ENCODE peak calls at places on chromosomes 5 and 9, in nine cellular contexts. I is cardiac muscle cell, E is breast epithelium, Z is cardiac fibroblast, H is foreskin fibroblast, R is D721Med, K is transverse colon, W is hepatocyte, T is fibroblast of lung. O is an unnamed sample.

GRCh38 chr5:111347021-111347420 is 122.8 kb downstream of the CAMK4 start:
- DNase-seq in E (no peak), Z (no peak), W (no peak), K (no peak), R (no peak), T (no peak), I (no peak), H (no peak), O (no peak)

GRCh38 chr5:86689103-86689729 is 71.5 kb downstream of the COX7C start:
- DNase-seq in H (no peak), E (no peak), K (no peak), R (no peak), W (no peak), T (no peak), Z (no peak), I (no peak), O (no peak)

GRCh38 chr9:107738789-107739188 is 249.2 kb upstream of the KLF4 start:
- DNase-seq in E (no peak), R (no peak), T (peak; percentile 45), Z (no peak), K (no peak), H (peak; percentile 77), W (no peak), I (peak; percentile 4), O (no peak)

GRCh38 chr5:21688655-21689054 is 1164.5 kb downstream of the CDH12 start:
- DNase-seq in I (peak; percentile 5), T (peak; percentile 42), W (no peak), K (no peak), E (no peak), R (no peak), H (peak; percentile 8), Z (no peak), O (no peak)

GRCh38 chr9:94085062-94085639 is 887 bp downstream of the PTPDC1 start:
- DNase-seq in E (no peak), I (peak; percentile 34), Z (peak; percentile 26), R (no peak), K (no peak), H (peak; percentile 64), T (peak; percentile 82), W (no peak), O (no peak)

GRCh38 chr9:27090231-27090630 is 18.8 kb upstream of the TEK start:
- DNase-seq in K (no peak), Z (no peak), R (no peak), T (no peak), H (no peak), I (no peak), E (no peak), W (no peak), O (no peak)

GRCh38 chr9:11194249-11194648 is 581.4 kb upstream of the PTPRD start:
- DNase-seq in R (no peak), H (no peak), W (no peak), E (no peak), T (no peak), I (no peak), K (no peak), Z (no peak), O (no peak)

GRCh38 chr9:81393985-81394811 is 295.1 kb downstream of the TLE1 start:
- DNase-seq in I (no peak), W (peak; percentile 66), R (no peak), T (no peak), K (no peak), H (peak; percentile 25), E (no peak), Z (no peak), O (no peak)

GRCh38 chr9:88828018-88828417 is 163.2 kb upstream of the S1PR3 start:
- DNase-seq in Z (peak; percentile 37), E (no peak), K (no peak), W (no peak), I (peak; percentile 49), T (no peak), H (peak; percentile 59), R (no peak), O (no peak)

GRCh38 chr5:113000466-113000865 is 23.9 kb downstream of the DCP2 start:
- DNase-seq in T (peak; percentile 65), W (no peak), Z (no peak), K (no peak), E (no peak), R (no peak), H (peak; percentile 56), I (no peak), O (no peak)

GRCh38 chr5:78221964-78222451 is 72.5 kb downstream of the AP3B1 start:
- DNase-seq in H (peak; percentile 15), K (peak; percentile 15), W (no peak), T (no peak), E (no peak), R (no peak), Z (peak; percentile 29), I (peak; percentile 47), O (no peak)

GRCh38 chr9:105053209-105053652 is 125.3 kb upstream of the ABCA1 start:
- DNase-seq in T (peak; percentile 93), Z (peak; percentile 72), K (no peak), E (no peak), R (no peak), W (peak; percentile 56), H (peak; percentile 91), I (peak; percentile 87), O (no peak)

GRCh38 chr5:68383888-68384310 is 168.3 kb downstream of the PIK3R1 start:
- DNase-seq in Z (no peak), W (no peak), H (no peak), I (no peak), R (no peak), T (no peak), K (peak; percentile 52), E (no peak), O (no peak)

GRCh38 chr5:103397996-103398581 is 139.5 kb downstream of the MACIR start:
- DNase-seq in E (no peak), W (no peak), I (no peak), T (peak; percentile 43), R (no peak), H (peak; percentile 34), K (no peak), Z (peak; percentile 2), O (no peak)

GRCh38 chr9:33623658-33624586 is 99.9 kb downstream of the ANKRD18B start:
- DNase-seq in W (peak; percentile 83), T (peak; percentile 48), I (peak; percentile 76), E (no peak), R (peak; percentile 74), K (peak; percentile 62), H (peak; percentile 83), Z (peak; percentile 75), O (no peak)

GRCh38 chr5:38590846-38591245 is 34.4 kb upstream of the LIFR start:
- DNase-seq in I (no peak), R (no peak), K (no peak), Z (no peak), T (no peak), E (no peak), H (peak; percentile 12), W (no peak), O (no peak)

GRCh38 chr5:180067986-180068385 is 3.6 kb downstream of the RNF130 start:
- DNase-seq in R (no peak), I (no peak), W (no peak), K (no peak), H (no peak), T (no peak), E (no peak), Z (no peak), O (peak; percentile 76)

GRCh38 chr5:159837860-159838259 is 78.4 kb upstream of the ADRA1B start:
- DNase-seq in E (no peak), I (no peak), K (no peak), Z (no peak), W (no peak), H (no peak), T (no peak), R (no peak), O (no peak)

GRCh38 chr5:39691993-39692392 is 267.2 kb upstream of the DAB2 start:
- DNase-seq in I (no peak), R (no peak), Z (no peak), K (no peak), H (no peak), W (no peak), T (no peak), E (no peak), O (no peak)
- TF ChIP-seq CTCF in I (peak; percentile 6), R (no peak), Z (peak; percentile 34), K (peak; percentile 24), H (no peak), W (peak; percentile 18), T (no peak), E (peak; percentile 9), O (no peak)

GRCh38 chr9:99184427-99185327 is 37.1 kb downstream of the ALG2 start:
- DNase-seq in Z (peak; percentile 93), K (peak; percentile 87), R (peak; percentile 77), E (peak; percentile 86), H (peak; percentile 92), T (peak; percentile 90), W (peak; percentile 92), I (peak; percentile 94), O (peak; percentile 89)
- TF ChIP-seq CTCF in Z (peak; percentile 95), K (peak; percentile 95), R (peak; percentile 93), E (peak; percentile 91), H (peak; percentile 92), T (peak; percentile 96), W (peak; percentile 96), I (peak; percentile 98), O (peak; percentile 95)

DNA sequence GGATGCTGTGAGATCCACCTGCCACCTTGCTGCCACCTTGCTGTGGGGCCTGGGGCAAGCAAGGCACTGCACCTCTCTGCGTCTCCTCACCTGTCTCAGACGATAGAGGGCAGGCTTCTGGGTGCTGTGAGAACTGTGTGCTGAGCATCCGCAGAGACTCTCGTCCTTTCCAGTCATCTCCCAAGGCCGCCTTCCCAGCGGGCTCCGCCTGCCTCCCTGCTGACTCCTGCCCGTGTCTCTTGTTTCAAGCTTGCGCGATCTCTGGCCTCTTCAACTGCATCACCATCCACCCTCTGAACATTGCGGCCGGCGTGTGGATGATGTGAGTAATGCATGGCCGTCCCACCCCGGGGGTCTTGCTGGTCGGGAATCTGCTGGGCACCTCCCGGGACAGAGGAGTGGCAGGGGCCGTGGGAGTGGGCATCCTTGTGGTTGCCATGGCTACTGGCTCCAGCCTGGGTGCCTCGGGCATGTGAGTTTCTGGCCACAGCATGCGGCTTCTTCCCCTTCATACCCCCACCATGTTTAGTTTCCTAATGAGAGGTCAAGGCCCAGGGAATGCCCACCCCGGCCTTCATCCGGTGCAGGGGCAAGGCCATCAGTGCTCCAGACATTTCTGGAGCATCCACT is 3.6 kb downstream of the CACFD1 start:
- DNase-seq in E (no peak), T (no peak), R (no peak), W (no peak), I (no peak), H (no peak), Z (no peak), K (no peak), O (no peak)
- TF ChIP-seq CTCF in E (no peak), T (no peak), R (no peak), W (no peak), I (no peak), H (no peak), Z (no peak), K (no peak), O (no peak)

GRCh38 chr5:127596501-127596900 is 52.4 kb upstream of the CTXN3 start:
- DNase-seq in I (no peak), E (no peak), W (no peak), T (no peak), Z (no peak), K (no peak), R (peak; percentile 21), H (no peak), O (no peak)
- TF ChIP-seq CTCF in I (no peak), E (no peak), W (no peak), T (no peak), Z (no peak), K (no peak), R (peak; percentile 9), H (no peak), O (no peak)

GRCh38 chr5:96729156-96729555 is 67.0 kb downstream of the CAST start:
- DNase-seq in Z (peak; percentile 29), R (no peak), E (no peak), H (no peak), W (no peak), K (no peak), T (no peak), I (peak; percentile 23), O (no peak)
- TF ChIP-seq CTCF in Z (peak; percentile 5), R (peak; percentile 53), E (no peak), H (peak; percentile 26), W (peak; percentile 34), K (no peak), T (peak; percentile 1), I (peak; percentile 34), O (peak; percentile 64)

O was measured in dorsolateral prefrontal cortex.